ENCODE peak calls at places on chromosomes 12 and 14, in eight cellular contexts. L is NCI-H524 treated with DMSO at 0.1 percent for 48 hours; F is T-helper 9 cell; I is tibial artery; P is HEK293T; R is HT1080; V is mesendoderm; N is stimulated activated CD4-positive, alpha-beta T cell treated with anti-CD3 and anti-CD28 coated beads, Interleukin-4, amount 100 ng/mL, for 48 hours. M is an unnamed sample.

GRCh38 chr14:30193791-30194407 is 266.3 kb upstream of the PRKD1 start:
- DNase-seq in L (no peak), F (no peak), N (no peak), I (no peak), R (no peak), V (no peak), P (no peak), M (no peak)

GRCh38 chr14:37116933-37117844 is 55.2 kb downstream of the SLC25A21 start:
- DNase-seq in N (no peak), F (no peak), I (no peak), P (peak), L (peak), R (peak), V (peak), M (peak)

GRCh38 chr12:89280833-89281533 is 71.3 kb downstream of the DUSP6 start:
- DNase-seq in R (peak), I (no peak), L (no peak), P (no peak), N (no peak), V (no peak), F (no peak), M (peak)

GRCh38 chr12:2083561-2083960 is 30.8 kb downstream of the CACNA1C start:
- DNase-seq in F (no peak), R (no peak), V (no peak), L (no peak), I (no peak), N (no peak), P (no peak), M (no peak)

GRCh38 chr14:76917759-76918175 is 91.6 kb downstream of the LRRC74A start:
- DNase-seq in V (peak), P (no peak), N (no peak), L (no peak), I (peak), F (no peak), R (no peak), M (no peak)

GRCh38 chr14:85921241-85921640 is 391.3 kb downstream of the FLRT2 start:
- DNase-seq in I (no peak), F (no peak), R (no peak), L (no peak), V (no peak), N (no peak), P (no peak), M (no peak)

GRCh38 chr12:123384318-123384993 is 524 bp downstream of the KMT5A start:
- DNase-seq in F (peak), P (no peak), I (no peak), R (no peak), V (peak), N (peak), L (peak), M (peak)

GRCh38 chr14:69592923-69593677 is 18.3 kb upstream of the SUSD6 start:
- DNase-seq in P (no peak), L (peak), N (no peak), V (no peak), I (no peak), R (no peak), F (no peak), M (no peak)